ENCODE peak calls at places on chromosomes 1 and 21, in five cellular contexts. F, X, S, A and J are unnamed samples.

GRCh38 chr21:42169758-42170157 is 49.2 kb upstream of the ABCG1 start:
- DNase-seq in S (no peak), X (no peak), F (no peak), A (no peak), J (peak)

GRCh38 chr1:44811234-44811633 is 2.9 kb downstream of the BTBD19 start:
- DNase-seq in S (no peak), A (no peak), F (no peak), X (no peak), J (no peak)

GRCh38 chr1:243420968-243421675 is 165.3 kb downstream of the SDCCAG8 start:
- DNase-seq in X (peak), A (peak), F (no peak), S (no peak), J (no peak)

GRCh38 chr1:100354971-100355394 is 2.7 kb downstream of the CDC14A start:
- DNase-seq in S (peak), A (peak), F (peak), X (peak), J (peak)

GRCh38 chr1:202143011-202143767 is 1.3 kb downstream of the ARL8A start:
- DNase-seq in A (no peak), X (peak), F (peak), S (peak), J (no peak)

GRCh38 chr1:157115851-157116734 is 16.5 kb upstream of the ETV3L start:
- DNase-seq in F (no peak), X (no peak), S (no peak), A (no peak), J (no peak)

GRCh38 chr1:78377356-78377928 is 113.3 kb upstream of the PTGFR start:
- DNase-seq in A (no peak), F (peak), S (no peak), X (no peak), J (peak)

GRCh38 chr1:77170687-77171086 is 48.5 kb downstream of the PIGK start:
- DNase-seq in F (peak), A (no peak), X (no peak), S (no peak), J (no peak)

GRCh38 chr1:223716302-223716862 is 4.0 kb downstream of the CAPN2 start:
- DNase-seq in A (no peak), F (no peak), S (peak), X (peak), J (no peak)

GRCh38 chr1:235095938-235096562 is 32.6 kb downstream of the TOMM20 start:
- DNase-seq in S (no peak), X (no peak), F (no peak), A (no peak), J (no peak)

GRCh38 chr1:43673261-43673660 is 23.3 kb downstream of the KDM4A start:
- DNase-seq in A (no peak), F (no peak), X (no peak), S (no peak), J (no peak)

GRCh38 chr21:39021475-39021832 is 161.8 kb downstream of the PSMG1 start:
- DNase-seq in X (no peak), A (no peak), F (no peak), S (no peak), J (no peak)

GRCh38 chr1:228092342-228093049 is 10.0 kb downstream of the ARF1 start:
- DNase-seq in A (no peak), X (no peak), S (peak), F (no peak), J (no peak)

GRCh38 chr1:55993608-55994251 is 585.6 kb downstream of the PLPP3 start:
- DNase-seq in X (no peak), S (no peak), F (no peak), A (no peak), J (no peak)

GRCh38 chr1:205071028-205071409 is 13.2 kb downstream of the TMEM81 start:
- DNase-seq in F (no peak), X (no peak), A (no peak), S (no peak), J (no peak)